ENCODE peak calls at places on chromosomes 16 and 17, in four cellular contexts. P, Q, D and L are unnamed samples.

GRCh38 chr17:27778193-27778592 is 22.1 kb downstream of the NOS2 start:
- DNase-seq in P (no peak), D (no peak), Q (no peak), L (no peak)

GRCh38 chr17:79577485-79578187 is 33.2 kb downstream of the RBFOX3 start:
- DNase-seq in D (no peak), P (no peak), Q (no peak), L (no peak)

GRCh38 chr17:3960764-3961163 is 3.5 kb downstream of the ATP2A3 start:
- DNase-seq in P (no peak), Q (no peak), D (peak; percentile 62), L (peak; percentile 45)

GRCh38 chr16:47568355-47568754 is 107.2 kb downstream of the PHKB start:
- DNase-seq in Q (no peak), D (no peak), P (no peak), L (no peak)

GRCh38 chr17:18280239-18280638 is 19.8 kb downstream of the MIEF2 start:
- DNase-seq in Q (no peak), P (no peak), D (no peak), L (no peak)

GRCh38 chr17:19569785-19570496 is 36.3 kb downstream of the SLC47A1 start:
- DNase-seq in Q (no peak), P (no peak), D (no peak), L (peak; percentile 50)

GRCh38 chr17:16440814-16441629 is 25.7 kb downstream of the TRPV2 start:
- DNase-seq in P (no peak), Q (no peak), D (no peak), L (no peak)

GRCh38 chr17:16486373-16487250 is 5.4 kb downstream of the LRRC75A start:
- DNase-seq in D (peak; percentile 86), P (no peak), Q (no peak), L (peak; percentile 99)

GRCh38 chr16:2739555-2740435 is 12.6 kb upstream of the SRRM2 start:
- DNase-seq in D (no peak), Q (no peak), P (no peak), L (no peak)

GRCh38 chr17:49587366-49588073 is 11.8 kb downstream of the NXPH3 start:
- DNase-seq in P (no peak), Q (no peak), D (no peak), L (no peak)

GRCh38 chr16:15041260-15042011 is 14.4 kb downstream of the NTAN1 start:
- DNase-seq in Q (no peak), D (peak; percentile 94), P (no peak), L (no peak)

GRCh38 chr17:65463242-65463641 is 98.2 kb downstream of the AXIN2 start:
- DNase-seq in P (no peak), Q (no peak), D (peak; percentile 78), L (no peak)

GRCh38 chr16:52251495-52251894 is 295.4 kb downstream of the TOX3 start:
- DNase-seq in D (no peak), Q (no peak), P (no peak), L (no peak)

GRCh38 chr17:65017375-65017774 is 39.2 kb downstream of the GNA13 start:
- DNase-seq in P (no peak), Q (no peak), D (no peak), L (no peak)

GRCh38 chr17:5541610-5542202 is 42.6 kb downstream of the NLRP1 start:
- DNase-seq in Q (no peak), P (no peak), D (no peak), L (no peak)

GRCh38 chr16:63363738-63364137 is 1327.5 kb upstream of the CDH8 start:
- DNase-seq in Q (no peak), D (no peak), P (no peak), L (no peak)

GRCh38 chr17:36066365-36066945 is 2.4 kb downstream of the CCL18 start:
- DNase-seq in Q (no peak), P (no peak), D (no peak), L (no peak)

GRCh38 chr16:56269824-56270684 is 78.8 kb downstream of the GNAO1 start:
- DNase-seq in D (peak; percentile 72), P (no peak), Q (no peak), L (no peak)

GRCh38 chr17:44218344-44219125 is 940 bp downstream of the UBTF start:
- DNase-seq in P (peak; percentile 89), Q (peak; percentile 74), D (peak; percentile 92), L (peak; percentile 94)

GRCh38 chr16:55613578-55614333 is 42.0 kb upstream of the SLC6A2 start:
- DNase-seq in P (no peak), Q (no peak), D (no peak), L (no peak)

GRCh38 chr17:8123695-8124349 is at the start of gene HES7:
- DNase-seq in D (peak; percentile 59), P (no peak), Q (no peak), L (peak; percentile 67)

GRCh38 chr17:16507918-16508533 is 16.0 kb upstream of the LRRC75A start:
- DNase-seq in Q (no peak), D (no peak), P (no peak), L (no peak)

GRCh38 chr17:73261952-73262675 is 434 bp upstream of the CPSF4L start:
- DNase-seq in Q (no peak), P (no peak), D (no peak), L (peak; percentile 81)

GRCh38 chr16:85003723-85004586 is 7.4 kb downstream of the ZDHHC7 start:
- DNase-seq in Q (no peak), D (no peak), P (no peak), L (no peak)

GRCh38 chr16:85002099-85002541 is 9.2 kb downstream of the ZDHHC7 start:
- DNase-seq in D (no peak), Q (no peak), P (no peak), L (no peak)

GRCh38 chr16:85003076-85003475 is 8.3 kb downstream of the ZDHHC7 start:
- DNase-seq in D (no peak), P (no peak), Q (no peak), L (no peak)

GRCh38 chr16:85004587-85005205 is 6.6 kb downstream of the ZDHHC7 start:
- DNase-seq in P (no peak), Q (no peak), D (no peak), L (no peak)

DNA sequence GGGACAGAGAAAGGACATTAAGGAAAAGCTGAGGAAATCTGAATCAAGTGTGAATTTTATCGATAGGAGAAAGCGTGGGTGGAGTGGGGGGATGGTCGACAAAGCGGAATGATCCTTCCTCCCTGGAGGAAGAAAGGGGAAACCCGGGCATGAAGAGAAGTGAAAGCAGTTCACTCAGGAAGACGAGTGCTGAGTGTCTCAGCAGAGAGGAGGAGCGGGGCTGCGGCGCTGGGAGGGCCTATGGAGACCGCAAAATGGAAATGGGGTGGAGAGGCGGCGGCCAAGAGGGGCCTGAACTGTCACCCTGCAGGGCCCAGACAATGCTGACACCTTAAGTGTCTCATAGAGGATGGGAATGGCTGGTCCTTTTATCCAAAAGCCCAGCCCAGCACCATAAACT is 8.7 kb downstream of the ZDHHC7 start:
- DNase-seq in P (no peak), D (peak; percentile 70), Q (no peak), L (no peak)
- H3K4me1 ChIP-seq in P (no peaks in the 10 kb centered on the region), D (peaks cover 6% of the 10 kb centered on the region), Q (peaks cover 37% of the 10 kb centered on the region), L (no peaks in the 10 kb centered on the region)

DNA sequence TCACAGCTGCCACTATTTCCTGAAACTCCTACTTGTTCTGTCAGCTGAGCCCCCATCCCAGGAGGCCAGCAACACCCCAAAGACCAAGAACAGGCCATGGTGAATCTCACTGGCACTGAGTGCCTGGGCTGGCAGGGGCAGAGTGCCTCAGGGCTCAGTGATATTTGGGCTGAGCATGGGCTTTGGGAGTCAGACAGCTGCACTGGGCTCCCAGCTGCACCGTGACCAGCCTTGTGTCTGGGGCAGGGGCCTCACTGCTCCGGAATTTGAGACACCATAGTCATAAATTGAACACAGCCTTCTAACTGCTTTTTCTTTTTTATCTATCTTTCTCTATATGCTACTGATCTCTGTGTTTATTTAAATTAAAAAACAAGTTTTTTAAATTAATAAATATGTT is 1744.2 kb downstream of the TP53TG3F start:
- DNase-seq in Q (no peak), P (no peak), D (no peak), L (no peak)
- H3K4me1 ChIP-seq in Q (no peaks in the 10 kb centered on the region), P (no peaks in the 10 kb centered on the region), D (no peaks in the 10 kb centered on the region), L (no peaks in the 10 kb centered on the region)

GRCh38 chr17:1003633-1003971 is 6.7 kb downstream of the TIMM22 start:
- DNase-seq in P (no peak), D (no peak), Q (no peak), L (no peak)
- H3K4me1 ChIP-seq in P (peaks cover 10% of the 10 kb centered on the region), D (no peaks in the 10 kb centered on the region), Q (peaks cover 2% of the 10 kb centered on the region), L (peaks cover 36% of the 10 kb centered on the region)

GRCh38 chr16:87851141-87851587 is 18.1 kb downstream of the SLC7A5 start:
- DNase-seq in D (no peak), P (no peak), Q (no peak), L (no peak)
- H3K4me1 ChIP-seq in D (no peaks in the 10 kb centered on the region), P (peaks cover 50% of the 10 kb centered on the region), Q (peaks cover 32% of the 10 kb centered on the region), L (peaks cover 82% of the 10 kb centered on the region)

DNA sequence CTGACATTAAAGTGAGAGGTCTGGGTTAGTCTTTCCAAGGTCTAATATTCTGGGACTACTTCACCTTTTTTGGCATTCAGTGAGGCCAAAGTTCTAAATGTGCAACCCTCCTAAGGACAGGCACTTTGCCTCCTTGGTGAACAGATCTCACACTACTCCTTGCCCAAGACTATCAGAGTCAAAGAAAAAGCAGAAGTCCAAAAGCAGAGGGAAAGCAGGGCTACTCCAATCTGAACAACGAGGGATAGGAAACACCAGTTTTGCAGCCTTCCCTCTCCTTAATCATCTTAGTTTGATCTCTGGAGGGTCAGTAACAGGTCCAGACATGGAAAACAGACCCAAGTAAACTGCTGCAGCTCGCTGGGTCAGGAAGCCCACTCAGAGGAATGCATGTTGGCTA is 30.0 kb downstream of the DCUN1D3 start:
- DNase-seq in P (no peak), D (no peak), Q (no peak), L (no peak)
- H3K4me1 ChIP-seq in P (peaks cover 3% of the 10 kb centered on the region), D (peaks cover 11% of the 10 kb centered on the region), Q (peaks cover 54% of the 10 kb centered on the region), L (peaks cover 19% of the 10 kb centered on the region)

GRCh38 chr16:10939649-10940206 is 2.5 kb downstream of the DEXI start:
- DNase-seq in P (no peak), Q (no peak), D (no peak), L (no peak)

GRCh38 chr16:10938321-10938720 is 3.9 kb downstream of the DEXI start:
- DNase-seq in D (no peak), Q (no peak), P (no peak), L (no peak)

GRCh38 chr16:10940501-10941079 is 1.7 kb downstream of the DEXI start:
- DNase-seq in Q (no peak), P (no peak), D (peak; percentile 62), L (no peak)

GRCh38 chr16:10937068-10937859 is 5.0 kb downstream of the DEXI start:
- DNase-seq in Q (no peak), P (no peak), D (no peak), L (no peak)

GRCh38 chr16:10938844-10939648 is 3.2 kb downstream of the DEXI start:
- DNase-seq in D (no peak), P (no peak), Q (no peak), L (no peak)
- H3K4me1 ChIP-seq in D (peaks cover 5% of the 10 kb centered on the region), P (peaks cover 71% of the 10 kb centered on the region), Q (peaks cover 18% of the 10 kb centered on the region), L (peaks cover 6% of the 10 kb centered on the region)

GRCh38 chr16:27365142-27366089 is 36.6 kb upstream of the IL21R start:
- DNase-seq in Q (peak; percentile 69), P (no peak), D (no peak), L (no peak)
- H3K4me1 ChIP-seq in Q (peaks cover 2% of the 10 kb centered on the region), P (peaks cover 38% of the 10 kb centered on the region), D (no peaks in the 10 kb centered on the region), L (no peaks in the 10 kb centered on the region)